ENCODE peak calls at places on chromosome 22, in ten cellular contexts. V is heart right ventricle; O is effector memory CD4-positive, alpha-beta T cell; A is aorta; X is A549; U is sigmoid colon; C is lung; E is mammary epithelial cell; R is stomach; Z is esophagus muscularis mucosa. G is an unnamed sample.
A peak's percentile ranks its signal among the peaks of the same experiment; 100 is the strongest.

GRCh38 chr22:24165673-24166072 is 15.6 kb upstream of the SUSD2 start:
- DNase-seq in V (no peak), O (no peak), A (no peak), X (no peak), U (no peak), C (no peak), E (peak; percentile 62), R (no peak), Z (no peak), G (no peak)

GRCh38 chr22:26401726-26402125 is 27.3 kb upstream of the ASPHD2 start:
- DNase-seq in V (no peak), O (no peak), A (no peak), X (no peak), U (no peak), C (no peak), E (no peak), R (no peak), Z (no peak), G (no peak)

GRCh38 chr22:43289976-43290663 is 53.1 kb downstream of the SCUBE1 start:
- DNase-seq in V (peak; percentile 53), O (no peak), A (peak; percentile 83), X (no peak), U (peak; percentile 82), C (peak; percentile 51), E (peak; percentile 15), R (no peak), Z (no peak), G (no peak)

GRCh38 chr22:46202897-46203589 is 47.0 kb downstream of the CDPF1 start:
- DNase-seq in V (no peak), O (no peak), A (no peak), X (no peak), U (no peak), C (no peak), E (no peak), R (no peak), Z (no peak), G (no peak)

GRCh38 chr22:41445171-41446056 is 1.2 kb downstream of the TOB2 start:
- DNase-seq in V (no peak), O (no peak), A (peak; percentile 73), X (no peak), U (peak; percentile 76), C (peak; percentile 37), E (peak; percentile 7), R (peak; percentile 32), Z (no peak), G (no peak)

GRCh38 chr22:25070870-25071465 is 118.5 kb downstream of the KIAA1671 start:
- DNase-seq in V (no peak), O (no peak), A (no peak), X (no peak), U (no peak), C (no peak), E (no peak), R (no peak), Z (no peak), G (no peak)

GRCh38 chr22:33227791-33228190 is 169.6 kb upstream of the SYN3 start:
- DNase-seq in V (no peak), O (no peak), A (no peak), X (no peak), U (no peak), C (no peak), E (no peak), R (no peak), Z (no peak), G (no peak)

GRCh38 chr22:39135092-39135896 is 17.2 kb downstream of the CBX7 start:
- DNase-seq in V (peak; percentile 56), O (no peak), A (peak; percentile 69), X (peak; percentile 68), U (peak; percentile 89), C (no peak), E (peak; percentile 39), R (no peak), Z (no peak), G (no peak)

GRCh38 chr22:35154937-35155387 is 89.0 kb downstream of the ISX start:
- DNase-seq in V (peak; percentile 31), O (no peak), A (no peak), X (peak; percentile 20), U (peak; percentile 67), C (peak; percentile 47), E (peak; percentile 45), R (peak; percentile 33), Z (no peak), G (no peak)

GRCh38 chr22:40512426-40513136 is 123.9 kb downstream of the MRTFA start:
- DNase-seq in V (no peak), O (no peak), A (no peak), X (peak; percentile 40), U (peak; percentile 78), C (no peak), E (peak; percentile 94), R (no peak), Z (no peak), G (peak; percentile 91)

GRCh38 chr22:46063861-46064235 is 86.5 kb upstream of the PPARA start:
- DNase-seq in V (no peak), O (no peak), A (no peak), X (no peak), U (peak; percentile 66), C (no peak), E (peak; percentile 77), R (peak; percentile 44), Z (no peak), G (no peak)

GRCh38 chr22:42921301-42921700 is 64.2 kb upstream of the ARFGAP3 start:
- DNase-seq in V (no peak), O (no peak), A (no peak), X (no peak), U (peak; percentile 59), C (no peak), E (no peak), R (no peak), Z (no peak), G (no peak)

GRCh38 chr22:34390400-34390799 is 470.1 kb upstream of the LARGE1 start:
- DNase-seq in V (no peak), O (no peak), A (no peak), X (no peak), U (no peak), C (no peak), E (no peak), R (no peak), Z (no peak), G (no peak)

GRCh38 chr22:46273432-46274148 is 5.8 kb downstream of the TTC38 start:
- DNase-seq in V (no peak), O (no peak), A (peak; percentile 57), X (no peak), U (no peak), C (no peak), E (no peak), R (no peak), Z (no peak), G (no peak)

GRCh38 chr22:47777426-47777825 is 1015.0 kb downstream of the TBC1D22A start:
- DNase-seq in V (no peak), O (no peak), A (no peak), X (no peak), U (no peak), C (no peak), E (no peak), R (no peak), Z (no peak), G (no peak)

GRCh38 chr22:40605676-40606250 is 30.8 kb downstream of the MRTFA start:
- DNase-seq in V (no peak), O (no peak), A (no peak), X (no peak), U (no peak), C (no peak), E (no peak), R (no peak), Z (no peak), G (no peak)

GRCh38 chr22:47901911-47902310 is 1139.5 kb downstream of the TBC1D22A start:
- DNase-seq in V (no peak), O (no peak), A (no peak), X (no peak), U (no peak), C (no peak), E (no peak), R (no peak), Z (peak; percentile 74), G (peak; percentile 88)

GRCh38 chr22:26994801-26995200 is 337.4 kb downstream of the MIAT start:
- DNase-seq in V (no peak), O (no peak), A (no peak), X (no peak), U (no peak), C (no peak), E (no peak), R (no peak), Z (no peak), G (no peak)

DNA sequence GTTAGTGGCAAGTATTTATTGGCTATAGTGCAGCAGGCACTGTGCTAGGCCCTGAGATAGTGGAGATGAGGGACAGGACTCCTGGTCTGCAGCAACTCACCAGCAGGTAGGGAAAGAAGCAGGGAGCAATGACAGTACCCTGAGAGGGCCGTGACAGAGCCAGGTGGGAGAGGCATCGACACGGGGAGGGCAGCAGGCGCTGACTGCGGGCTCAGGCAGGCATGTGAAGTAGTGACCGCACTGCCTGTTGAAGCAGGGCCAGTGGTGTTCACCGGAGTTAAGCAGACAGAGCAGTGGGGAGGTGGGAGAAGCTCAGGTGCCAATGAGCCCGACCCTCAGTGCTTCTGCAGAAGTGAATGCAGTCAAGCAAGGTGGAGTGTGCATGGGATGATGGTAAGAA is 43.7 kb upstream of the ADA2 start:
- DNase-seq in V (no peak), O (no peak), A (no peak), X (no peak), U (no peak), C (no peak), E (no peak), R (no peak), Z (no peak), G (no peak)
- H3K27ac ChIP-seq in V (no peak overlapping the region), O (no peak overlapping the region), A (no peak overlapping the region), X (no peak overlapping the region), U (no peak overlapping the region), C (no peak overlapping the region), E (no peak overlapping the region), R (no peak overlapping the region), Z (no peak overlapping the region), G (no peak overlapping the region)

GRCh38 chr22:36469094-36469710 is 12.2 kb downstream of the TXN2 start:
- DNase-seq in V (no peak), O (no peak), A (no peak), X (no peak), U (peak; percentile 87), C (no peak), E (no peak), R (no peak), Z (no peak), G (no peak)
- H3K4me1 ChIP-seq in V (peaks cover 59% of the 10 kb centered on the region), O (peaks cover 8% of the 10 kb centered on the region), A (no peaks in the 10 kb centered on the region), X (peaks cover 62% of the 10 kb centered on the region), U (peaks cover 79% of the 10 kb centered on the region), C (peaks cover 23% of the 10 kb centered on the region), E (peaks cover 72% of the 10 kb centered on the region), R (peaks cover 40% of the 10 kb centered on the region), Z (peaks cover 90% of the 10 kb centered on the region), G (peaks cover 69% of the 10 kb centered on the region)

GRCh38 chr22:20268289-20268349 is at the start of gene RTN4R:
- DNase-seq in V (no peak), O (no peak), A (no peak), X (no peak), U (no peak), C (no peak), E (no peak), R (no peak), Z (no peak), G (no peak)
- H3K4me3 ChIP-seq in V (peak within 1 kb of the TSS; percentile 48), O (peak within 1 kb of the TSS; percentile 39), A (peak within 1 kb of the TSS; percentile 34), X (peak within 1 kb of the TSS; percentile 49), U (peak within 1 kb of the TSS; percentile 47), C (peak within 1 kb of the TSS; percentile 29), E (peak within 1 kb of the TSS; percentile 60), R (peak within 1 kb of the TSS; percentile 52), Z (peak within 1 kb of the TSS; percentile 55), G (peak within 1 kb of the TSS; percentile 48)

DNA sequence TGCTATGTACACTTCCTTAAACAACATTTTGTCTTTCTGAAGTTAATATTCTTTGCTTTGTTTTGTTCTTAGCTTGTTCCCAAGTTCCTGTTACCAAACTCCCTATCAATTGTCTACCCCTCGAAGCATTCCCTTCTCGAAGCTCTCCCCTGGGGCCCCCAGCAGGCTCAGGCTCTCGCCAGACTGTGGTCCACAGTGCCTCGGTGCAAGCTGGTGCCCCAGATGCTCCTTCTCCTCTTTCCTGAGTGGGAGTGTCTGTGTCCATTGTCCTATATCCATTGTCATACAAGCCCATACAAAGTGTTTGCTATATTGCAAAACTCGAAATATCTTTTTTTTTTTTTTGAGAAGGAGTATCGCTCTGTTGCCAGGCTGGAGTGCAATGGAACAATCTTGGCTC is 51.7 kb upstream of the RTL6 start:
- DNase-seq in V (no peak), O (no peak), A (no peak), X (no peak), U (no peak), C (no peak), E (no peak), R (no peak), Z (no peak), G (peak; percentile 62)
- H3K27ac ChIP-seq in V (no peak overlapping the region), O (no peak overlapping the region), A (no peak overlapping the region), X (no peak overlapping the region), U (peak overlapping the region; percentile 86), C (no peak overlapping the region), E (no peak overlapping the region), R (no peak overlapping the region), Z (no peak overlapping the region), G (no peak overlapping the region)